ENCODE peak calls at places on chromosomes 5 and 9, in six cellular contexts. A is spleen; H is aorta; Z is CD8-positive, alpha-beta memory T cell; R is heart left ventricle; V is GM23338. K is an unnamed sample. For H3K4me1, the result is how much of the 10 kb centered on the place peaks cover.

GRCh38 chr5:134289509-134290113 is 63.7 kb upstream of the PPP2CA start:
- DNase-seq in R (peak), A (no peak), V (peak), H (no peak), Z (peak), K (no peak)

GRCh38 chr5:170896779-170897178 is 35.0 kb downstream of the RANBP17 start:
- DNase-seq in Z (no peak), H (no peak), R (no peak), A (peak), V (peak), K (no peak)

GRCh38 chr5:1204693-1205242 is 3.4 kb downstream of the SLC6A19 start:
- DNase-seq in R (no peak), V (peak), A (no peak), H (peak), Z (peak), K (no peak)

GRCh38 chr9:22228542-22228941 is 218.1 kb upstream of the DMRTA1 start:
- DNase-seq in A (no peak), R (no peak), Z (no peak), V (no peak), H (no peak), K (no peak)

GRCh38 chr5:150082364-150082763 is 4.0 kb downstream of the CSF1R start:
- DNase-seq in A (no peak), R (no peak), V (no peak), Z (no peak), H (no peak), K (no peak)

GRCh38 chr5:59789894-59790293 is 103.6 kb downstream of the PDE4D start:
- DNase-seq in R (no peak), V (no peak), A (no peak), H (no peak), Z (no peak), K (no peak)

GRCh38 chr5:36242534-36243144 is 914 bp upstream of the NADK2 start:
- DNase-seq in V (peak), Z (peak), R (peak), A (peak), H (peak), K (peak)

GRCh38 chr5:126119894-126120442 is 303.2 kb upstream of the GRAMD2B start:
- DNase-seq in Z (no peak), V (no peak), H (no peak), A (no peak), R (no peak), K (no peak)

GRCh38 chr9:136953771-136954269 is 1.7 kb downstream of the LCN12 start:
- DNase-seq in H (no peak), V (no peak), Z (no peak), R (no peak), A (peak), K (no peak)

GRCh38 chr5:95029569-95030366 is 255.1 kb downstream of the MCTP1 start:
- DNase-seq in Z (no peak), H (no peak), R (no peak), V (no peak), A (no peak), K (no peak)

GRCh38 chr9:137150485-137151060 is 11.6 kb downstream of the GRIN1 start:
- DNase-seq in R (no peak), V (peak), H (no peak), A (no peak), Z (no peak), K (no peak)

GRCh38 chr9:105445203-105445881 is 2.5 kb upstream of the FSD1L start:
- DNase-seq in Z (no peak), A (no peak), R (peak), V (no peak), H (no peak), K (no peak)

GRCh38 chr9:5044160-5044559 is 59.1 kb downstream of the JAK2 start:
- DNase-seq in R (no peak), H (no peak), V (no peak), Z (no peak), A (no peak), K (no peak)

GRCh38 chr9:115118471-115119156 is 657 bp upstream of the TNC start:
- DNase-seq in Z (no peak), V (peak), H (peak), A (peak), R (peak), K (peak)

GRCh38 chr9:69433426-69433825 is 108.4 kb downstream of the ENTREP1 start:
- DNase-seq in V (no peak), A (no peak), R (no peak), Z (no peak), H (no peak), K (no peak)

GRCh38 chr5:107470007-107470582 is 200.6 kb downstream of the EFNA5 start:
- DNase-seq in R (no peak), V (no peak), H (no peak), Z (no peak), A (no peak), K (no peak)

GRCh38 chr9:85244856-85245255 is 496.9 kb downstream of the AGTPBP1 start:
- DNase-seq in R (no peak), A (no peak), Z (no peak), H (no peak), V (no peak), K (no peak)

GRCh38 chr5:60161340-60161934 is 267.9 kb upstream of the PDE4D start:
- DNase-seq in A (no peak), V (peak), Z (no peak), R (no peak), H (no peak), K (no peak)

GRCh38 chr5:159449925-159450324 is 119.6 kb upstream of the IL12B start:
- DNase-seq in Z (no peak), R (no peak), A (no peak), V (no peak), H (no peak), K (no peak)

GRCh38 chr5:175657593-175658271 is at the start of gene HRH2:
- DNase-seq in R (peak), Z (no peak), V (peak), A (peak), H (peak), K (no peak)

GRCh38 chr5:141476132-141476909 is 555 bp downstream of the PCDHGC3 start:
- DNase-seq in R (peak), H (peak), A (no peak), Z (no peak), V (peak), K (no peak)

GRCh38 chr9:68416891-68417570 is 60.6 kb downstream of the PGM5 start:
- DNase-seq in R (no peak), A (no peak), V (peak), Z (no peak), H (no peak), K (no peak)

GRCh38 chr9:126698756-126699155 is 85.0 kb downstream of the LMX1B start:
- DNase-seq in V (no peak), R (no peak), Z (peak), H (peak), A (peak), K (no peak)

GRCh38 chr9:95029251-95029650 is 288.3 kb downstream of the FANCC start:
- DNase-seq in V (no peak), R (no peak), A (no peak), Z (no peak), H (no peak), K (no peak)

GRCh38 chr5:159891371-159891770 is 24.9 kb upstream of the ADRA1B start:
- DNase-seq in Z (no peak), H (no peak), A (no peak), V (peak), R (no peak), K (no peak)

GRCh38 chr9:100911273-100911672 is 117.3 kb upstream of the PLPPR1 start:
- DNase-seq in Z (no peak), H (no peak), V (peak), A (no peak), R (no peak), K (no peak)

GRCh38 chr5:116754556-116754955 is 179.9 kb upstream of the SEMA6A start:
- DNase-seq in V (peak), Z (no peak), A (no peak), H (no peak), R (no peak), K (no peak)

GRCh38 chr5:113505181-113505580 is 8.3 kb upstream of the YTHDC2 start:
- DNase-seq in Z (no peak), H (no peak), R (no peak), V (no peak), A (no peak), K (no peak)

GRCh38 chr9:133168432-133168831 is 4.7 kb upstream of the GBGT1 start:
- DNase-seq in R (no peak), V (no peak), H (no peak), A (peak), Z (no peak), K (no peak)

GRCh38 chr5:1325870-1326546 is 18.9 kb downstream of the CLPTM1L start:
- DNase-seq in Z (peak), H (peak), R (no peak), V (no peak), A (peak), K (peak)

GRCh38 chr9:93576296-93577044 is at the start of gene PHF2:
- DNase-seq in Z (no peak), R (no peak), V (peak), A (peak), H (no peak), K (no peak)

GRCh38 chr9:88976186-88976887 is 14.9 kb upstream of the S1PR3 start:
- DNase-seq in H (no peak), V (no peak), A (no peak), Z (no peak), R (no peak), K (peak)

GRCh38 chr5:33433303-33434255 is 7.2 kb upstream of the TARS1 start:
- DNase-seq in Z (no peak), A (no peak), V (no peak), R (no peak), H (no peak), K (no peak)

GRCh38 chr5:78899922-78900362 is 85.2 kb downstream of the ARSB start:
- DNase-seq in H (no peak), Z (no peak), A (no peak), V (peak), R (no peak), K (no peak)

GRCh38 chr5:1801061-1801953 is at the start of gene NDUFS6:
- DNase-seq in A (peak), V (peak), Z (peak), R (peak), H (peak), K (peak)

GRCh38 chr9:137371966-137372651 is 50.9 kb downstream of the EXD3 start:
- DNase-seq in V (no peak), A (peak), R (no peak), Z (peak), H (peak), K (peak)

GRCh38 chr5:55481293-55481900 is 53.4 kb downstream of the PLPP1 start:
- DNase-seq in V (no peak), H (no peak), A (no peak), R (no peak), Z (no peak), K (no peak)

GRCh38 chr9:113656771-113657670 is 193.5 kb downstream of the RGS3 start:
- DNase-seq in A (no peak), Z (no peak), V (peak), H (no peak), R (no peak), K (peak)

GRCh38 chr9:113652355-113653152 is 189.0 kb downstream of the RGS3 start:
- DNase-seq in A (no peak), H (no peak), V (no peak), Z (no peak), R (no peak), K (no peak)

GRCh38 chr9:113651896-113652295 is 188.4 kb downstream of the RGS3 start:
- DNase-seq in A (peak), Z (no peak), V (no peak), R (no peak), H (no peak), K (peak)

GRCh38 chr9:113653746-113654604 is 190.4 kb downstream of the RGS3 start:
- DNase-seq in V (no peak), A (no peak), R (no peak), H (no peak), Z (no peak), K (peak)

DNA sequence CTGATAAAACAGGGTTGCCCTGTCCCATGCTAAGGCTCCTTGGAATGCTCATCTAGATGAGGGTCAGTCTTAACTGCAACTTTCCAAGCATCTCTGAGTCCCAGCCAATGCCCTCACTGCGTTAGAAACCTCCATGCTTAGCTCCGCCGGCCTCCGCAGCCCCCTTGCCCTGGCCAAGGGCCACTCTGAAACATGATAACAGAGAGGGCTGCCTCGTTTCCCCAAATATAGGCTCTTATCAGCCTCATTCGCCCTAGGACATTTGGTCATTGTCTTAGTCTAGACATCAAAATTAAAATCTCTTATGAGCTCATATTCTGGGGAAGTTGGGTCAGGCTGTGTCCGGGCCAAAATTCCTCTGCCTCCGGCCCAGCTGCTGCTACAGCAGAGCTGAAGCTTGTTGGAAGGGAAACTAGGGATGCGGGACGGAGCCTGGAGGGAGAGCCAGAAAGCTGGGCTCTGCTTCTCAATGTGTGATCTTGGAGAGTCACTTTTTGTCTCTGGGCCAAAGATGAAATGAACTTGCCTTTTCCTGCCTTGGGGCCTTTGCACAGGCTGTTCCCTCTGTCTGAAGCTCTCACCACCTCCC is 191.2 kb downstream of the RGS3 start:
- DNase-seq in H (peak), Z (no peak), A (no peak), V (no peak), R (peak), K (peak)
- H3K4me1 ChIP-seq in H (under half), Z (under half), A (under half), V (under half), R (under half), K (under half)

DNA sequence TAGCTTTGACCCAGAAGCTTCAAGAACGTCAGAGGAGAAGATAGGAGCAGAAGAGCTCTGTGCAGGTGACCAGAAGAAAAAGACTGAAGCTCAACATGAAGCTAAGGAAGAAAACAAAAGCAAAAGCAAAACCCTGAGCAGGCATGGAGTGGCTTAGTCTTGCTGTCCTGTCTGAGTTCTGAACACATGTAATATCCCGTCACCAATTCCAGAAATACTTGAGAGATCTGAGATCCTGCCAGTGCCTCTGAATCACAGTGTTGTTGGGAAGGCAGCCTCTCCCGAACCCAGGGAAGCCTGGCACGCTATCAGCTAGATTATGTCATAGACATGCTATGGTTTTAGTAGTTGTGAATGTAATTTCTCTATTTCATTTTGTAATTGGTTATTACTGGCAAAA is 235.7 kb downstream of the ICE1 start:
- DNase-seq in H (peak), V (no peak), Z (no peak), R (peak), A (no peak), K (no peak)
- H3K4me3 ChIP-seq in H (peak), V (no peak), Z (no peak), R (peak), A (peak), K (no peak)

DNA sequence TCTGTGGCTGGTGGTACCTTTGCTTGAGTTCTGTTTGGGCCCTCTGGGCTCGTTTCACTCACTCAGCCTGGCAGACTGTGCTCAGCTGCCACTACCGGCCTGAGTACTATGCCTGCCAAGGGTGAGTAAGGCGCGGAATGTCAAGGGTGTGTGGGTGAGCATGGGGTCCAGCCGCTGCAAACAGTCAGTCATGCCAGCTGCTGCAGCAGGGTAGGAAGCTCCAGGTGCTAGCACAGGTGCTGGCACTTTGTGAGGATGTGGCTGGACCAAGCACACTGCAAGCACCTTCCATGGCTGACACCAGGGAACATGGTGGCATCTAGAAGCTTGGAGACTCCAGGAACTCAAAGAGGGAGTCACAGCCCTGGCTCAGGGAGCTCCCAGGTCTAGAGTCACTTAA is 368.6 kb upstream of the ACO1 start:
- DNase-seq in H (no peak), R (no peak), V (no peak), A (no peak), Z (no peak), K (no peak)
- H3K4me1 ChIP-seq in H (under half), R (under half), V (under half), A (under half), Z (under half), K (under half)

GRCh38 chr9:92140754-92141143 is 25.5 kb upstream of the SPTLC1 start:
- DNase-seq in Z (no peak), R (no peak), A (no peak), H (no peak), V (no peak), K (no peak)
- H3K4me3 ChIP-seq in Z (no peak), R (peak), A (peak), H (no peak), V (peak), K (peak)

K was measured in suprapubic skin.